ENCODE peak calls at places on chromosome 10, in nine cellular contexts. A is tibial artery; P is CD8-positive, alpha-beta T cell; N is naive thymus-derived CD4-positive, alpha-beta T cell; L is A673; E is fibroblast of lung; J is body of pancreas; C is DND-41; B is aorta. F is an unnamed sample. For H3K9me3, the result is how much of the 10 kb centered on the place peaks cover.

GRCh38 chr10:108755661-108756060 is 1167.7 kb downstream of the XPNPEP1 start:
- DNase-seq in A (no peak), P (no peak), N (no peak), L (no peak), E (no peak), J (no peak), C (no peak), B (no peak), F (no peak)

GRCh38 chr10:21372651-21373410 is 152.7 kb downstream of the SKIDA1 start:
- DNase-seq in A (peak), P (peak), N (peak), L (peak), E (peak), J (peak), C (peak), B (no peak), F (peak)

GRCh38 chr10:56349611-56350010 is 11.4 kb downstream of the ZWINT start:
- DNase-seq in A (no peak), P (no peak), N (no peak), L (no peak), E (no peak), J (no peak), C (no peak), B (no peak), F (no peak)

GRCh38 chr10:70939397-70939796 is 51.0 kb upstream of the PCBD1 start:
- DNase-seq in A (no peak), P (no peak), N (no peak), L (no peak), E (no peak), J (no peak), C (no peak), B (no peak), F (no peak)

GRCh38 chr10:15898046-15898445 is 37.7 kb upstream of the MINDY3 start:
- DNase-seq in A (no peak), P (no peak), N (no peak), L (peak), E (peak), J (no peak), C (no peak), B (no peak), F (no peak)

GRCh38 chr10:92573798-92574544 is at the start of gene IDE:
- DNase-seq in A (peak), P (peak), N (peak), L (peak), E (peak), J (peak), C (peak), B (peak), F (peak)

GRCh38 chr10:7231420-7232414 is 179.1 kb downstream of the SFMBT2 start:
- DNase-seq in A (no peak), P (no peak), N (no peak), L (no peak), E (no peak), J (no peak), C (no peak), B (no peak), F (no peak)

GRCh38 chr10:48501806-48502771 is 102.8 kb downstream of the ARHGAP22 start:
- DNase-seq in A (no peak), P (no peak), N (no peak), L (no peak), E (peak), J (no peak), C (no peak), B (no peak), F (no peak)

GRCh38 chr10:12372846-12373245 is 23.5 kb downstream of the CAMK1D start:
- DNase-seq in A (no peak), P (no peak), N (no peak), L (no peak), E (no peak), J (no peak), C (no peak), B (no peak), F (no peak)

GRCh38 chr10:30980951-30981616 is 50.6 kb downstream of the ZNF438 start:
- DNase-seq in A (peak), P (no peak), N (no peak), L (peak), E (peak), J (peak), C (no peak), B (no peak), F (no peak)

DNA sequence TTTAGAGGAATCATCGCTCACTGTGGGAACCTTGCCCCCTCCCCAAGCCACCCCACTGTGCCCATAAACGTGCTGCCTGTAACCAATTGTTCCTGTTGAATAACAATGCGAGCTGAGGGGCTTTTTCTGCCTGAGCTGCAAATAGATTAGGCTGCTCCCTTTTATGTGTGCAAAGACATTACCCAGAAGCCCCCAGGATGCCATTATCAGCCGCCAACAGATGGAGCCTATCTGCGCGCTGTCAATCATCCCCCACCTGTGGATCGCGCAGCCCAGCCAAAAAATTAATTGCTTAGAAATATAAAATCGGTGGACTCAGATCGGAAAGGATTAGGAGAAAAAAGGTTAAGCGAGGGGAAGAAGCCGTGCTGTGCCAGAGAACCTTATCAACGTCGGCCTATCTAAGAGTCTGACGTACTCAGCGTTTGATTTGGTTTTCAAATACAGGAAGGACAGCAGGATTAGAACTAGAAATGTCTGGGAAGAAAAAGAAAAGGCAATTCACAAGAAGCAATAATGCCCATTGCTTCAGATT is 167.3 kb upstream of the MYO3A start:
- DNase-seq in A (no peak), P (no peak), N (no peak), L (peak), E (no peak), J (no peak), C (no peak), B (no peak), F (no peak)
- H3K4me3 ChIP-seq in A (no peak), P (no peak), N (no peak), L (peak), E (no peak), J (no peak), C (no peak), B (no peak), F (no peak)

GRCh38 chr10:5948999-5949759 is 28.2 kb downstream of the IL15RA start:
- DNase-seq in A (peak), P (no peak), N (no peak), L (peak), E (peak), J (peak), C (peak), B (peak), F (peak)
- H3K27ac ChIP-seq in A (no peak), P (no peak), N (no peak), L (no peak), E (no peak), J (peak), C (no peak), B (no peak), F (no peak)

DNA sequence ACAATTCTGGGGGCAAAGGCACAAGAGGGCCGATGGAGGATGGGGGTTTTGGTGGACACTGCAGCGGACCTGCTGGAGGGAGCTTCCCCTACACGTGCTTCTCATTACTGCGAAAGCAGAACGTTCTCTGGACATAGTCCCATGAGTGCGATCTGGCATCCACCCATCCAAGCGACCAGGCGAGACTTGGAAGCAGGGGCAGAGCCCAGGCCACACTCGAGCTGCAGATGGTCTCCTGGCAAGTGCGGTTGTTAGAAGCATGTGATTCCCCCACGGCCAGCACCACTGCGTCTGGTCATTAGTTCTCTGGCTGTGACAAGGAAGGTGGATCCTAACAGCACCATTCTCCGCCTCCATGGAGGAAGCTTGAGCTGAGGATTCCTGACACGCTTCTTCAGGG is 118.4 kb upstream of the TCERG1L start:
- DNase-seq in A (no peak), P (no peak), N (no peak), L (no peak), E (no peak), J (no peak), C (no peak), B (peak), F (no peak)
- H3K9me3 ChIP-seq in A (under half), P (under half), N (under half), L (under half), E (under half), J (under half), C (under half), B (under half), F (under half)

GRCh38 chr10:96043895-96044580 is 655 bp downstream of the CCNJ start:
- DNase-seq in A (peak), P (peak), N (peak), L (peak), E (peak), J (peak), C (peak), B (peak), F (peak)

GRCh38 chr10:96047004-96047649 is 3.7 kb downstream of the CCNJ start:
- DNase-seq in A (no peak), P (no peak), N (no peak), L (no peak), E (no peak), J (no peak), C (no peak), B (no peak), F (no peak)

GRCh38 chr10:96049340-96049739 is 6.0 kb downstream of the CCNJ start:
- DNase-seq in A (no peak), P (no peak), N (no peak), L (no peak), E (no peak), J (no peak), C (no peak), B (no peak), F (no peak)

GRCh38 chr10:96044686-96045085 is 1.3 kb downstream of the CCNJ start:
- DNase-seq in A (no peak), P (no peak), N (no peak), L (peak), E (peak), J (no peak), C (no peak), B (no peak), F (no peak)

GRCh38 chr10:96046546-96046945 is 3.2 kb downstream of the CCNJ start:
- DNase-seq in A (no peak), P (no peak), N (no peak), L (no peak), E (no peak), J (no peak), C (no peak), B (no peak), F (no peak)
- H3K4me3 ChIP-seq in A (no peak), P (no peak), N (no peak), L (no peak), E (no peak), J (no peak), C (peak), B (no peak), F (no peak)

GRCh38 chr10:98168766-98169165 is 34.3 kb downstream of the R3HCC1L start:
- DNase-seq in A (no peak), P (no peak), N (no peak), L (no peak), E (no peak), J (no peak), C (no peak), B (no peak), F (no peak)

GRCh38 chr10:98167191-98167590 is 32.7 kb downstream of the R3HCC1L start:
- DNase-seq in A (no peak), P (no peak), N (no peak), L (no peak), E (no peak), J (no peak), C (no peak), B (no peak), F (no peak)

GRCh38 chr10:98170249-98171117 is 36.0 kb downstream of the R3HCC1L start:
- DNase-seq in A (peak), P (no peak), N (no peak), L (peak), E (peak), J (peak), C (peak), B (no peak), F (no peak)

GRCh38 chr10:98168147-98168546 is 33.7 kb downstream of the R3HCC1L start:
- DNase-seq in A (no peak), P (no peak), N (no peak), L (no peak), E (no peak), J (no peak), C (no peak), B (no peak), F (no peak)

DNA sequence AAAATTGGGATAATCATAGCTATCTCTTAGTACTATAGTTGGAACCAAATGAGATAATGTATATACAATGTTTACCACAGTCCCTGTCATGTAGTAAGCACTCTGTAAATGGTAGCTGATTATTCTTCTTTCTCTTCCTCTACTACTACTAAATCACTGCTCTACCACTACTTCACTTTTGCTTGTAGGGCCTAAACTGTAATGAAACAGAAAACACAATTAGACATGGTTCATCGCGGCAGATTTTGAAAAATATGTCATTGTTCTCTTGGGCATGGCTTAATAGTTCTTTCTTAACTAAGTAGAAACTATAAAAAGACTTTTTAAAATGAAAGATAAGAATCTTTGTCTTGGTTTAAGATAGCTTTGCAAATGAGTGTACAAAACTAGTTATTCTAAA is 34.9 kb downstream of the R3HCC1L start:
- DNase-seq in A (no peak), P (no peak), N (no peak), L (no peak), E (no peak), J (no peak), C (no peak), B (no peak), F (no peak)
- H3K27ac ChIP-seq in A (no peak), P (no peak), N (no peak), L (no peak), E (no peak), J (no peak), C (no peak), B (no peak), F (no peak)

GRCh38 chr10:131750973-131751826 is 149.6 kb upstream of the PPP2R2D start:
- DNase-seq in A (no peak), P (no peak), N (no peak), L (no peak), E (no peak), J (no peak), C (no peak), B (peak), F (no peak)
- H3K9me3 ChIP-seq in A (under half), P (under half), N (under half), L (under half), E (under half), J (under half), C (under half), B (under half), F (under half)

GRCh38 chr10:51363415-51363814 is 289.1 kb downstream of the PRKG1 start:
- DNase-seq in A (no peak), P (no peak), N (no peak), L (no peak), E (no peak), J (no peak), C (no peak), B (no peak), F (no peak)

GRCh38 chr10:51369903-51370302 is 295.6 kb downstream of the PRKG1 start:
- DNase-seq in A (no peak), P (no peak), N (no peak), L (no peak), E (peak), J (no peak), C (no peak), B (no peak), F (no peak)

GRCh38 chr10:51366044-51366443 is 291.8 kb downstream of the PRKG1 start:
- DNase-seq in A (no peak), P (no peak), N (no peak), L (no peak), E (no peak), J (no peak), C (no peak), B (no peak), F (no peak)

GRCh38 chr10:51368943-51369342 is 294.7 kb downstream of the PRKG1 start:
- DNase-seq in A (no peak), P (no peak), N (no peak), L (peak), E (no peak), J (peak), C (no peak), B (no peak), F (no peak)

GRCh38 chr10:51367120-51367519 is 292.8 kb downstream of the PRKG1 start:
- DNase-seq in A (no peak), P (no peak), N (no peak), L (no peak), E (no peak), J (no peak), C (no peak), B (no peak), F (no peak)
- H3K4me3 ChIP-seq in A (peak), P (no peak), N (no peak), L (no peak), E (no peak), J (no peak), C (no peak), B (no peak), F (no peak)

DNA sequence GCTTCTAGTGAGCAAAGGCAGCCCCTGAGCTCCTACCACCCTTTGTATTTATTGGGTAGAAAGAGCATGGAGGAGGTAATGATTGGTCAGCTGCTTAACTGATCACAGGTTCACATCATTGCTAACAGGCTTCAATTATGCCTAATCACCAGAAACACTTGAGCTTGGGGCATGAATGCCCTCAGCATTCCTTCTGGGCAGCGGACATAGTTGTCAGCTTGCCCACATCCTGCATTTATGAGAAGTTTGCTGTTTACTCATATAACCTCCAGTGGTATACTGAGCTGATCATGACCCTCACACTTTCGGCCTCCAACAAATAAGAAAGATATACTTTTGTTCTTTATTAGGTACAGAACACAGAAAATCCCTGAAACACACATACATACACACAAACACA is 140.3 kb upstream of the ODAD2 start:
- DNase-seq in A (no peak), P (no peak), N (no peak), L (no peak), E (no peak), J (no peak), C (no peak), B (no peak), F (no peak)
- H3K27ac ChIP-seq in A (no peak), P (no peak), N (no peak), L (no peak), E (no peak), J (no peak), C (no peak), B (no peak), F (no peak)

GRCh38 chr10:133532871-133533270 is 5.7 kb downstream of the CYP2E1 start:
- DNase-seq in A (no peak), P (no peak), N (no peak), L (no peak), E (no peak), J (no peak), C (no peak), B (no peak), F (no peak)
- H3K9me3 ChIP-seq in A (under half), P (under half), N (under half), L (under half), E (under half), J (under half), C (under half), B (under half), F (under half)

GRCh38 chr10:96264938-96265337 is 6.4 kb downstream of the BLNK start:
- DNase-seq in A (no peak), P (no peak), N (no peak), L (no peak), E (no peak), J (no peak), C (no peak), B (no peak), F (no peak)

GRCh38 chr10:96268341-96268909 is 2.9 kb downstream of the BLNK start:
- DNase-seq in A (no peak), P (no peak), N (no peak), L (no peak), E (no peak), J (no peak), C (no peak), B (no peak), F (no peak)

GRCh38 chr10:96266118-96266770 is 5.1 kb downstream of the BLNK start:
- DNase-seq in A (no peak), P (no peak), N (no peak), L (no peak), E (no peak), J (no peak), C (no peak), B (no peak), F (no peak)

GRCh38 chr10:96269438-96270300 is 1.7 kb downstream of the BLNK start:
- DNase-seq in A (no peak), P (no peak), N (no peak), L (no peak), E (no peak), J (no peak), C (no peak), B (no peak), F (no peak)

GRCh38 chr10:96267234-96267705 is 4.1 kb downstream of the BLNK start:
- DNase-seq in A (no peak), P (no peak), N (no peak), L (no peak), E (no peak), J (no peak), C (no peak), B (no peak), F (no peak)
- H3K4me3 ChIP-seq in A (no peak), P (no peak), N (no peak), L (no peak), E (no peak), J (no peak), C (no peak), B (no peak), F (no peak)